ENCODE peak calls at places on chromosomes 3 and 15, in six cellular contexts. F is HTR-8/SVneo; A is fibroblast of lung; E is CD8-positive, alpha-beta T cell; N is AG09319; L is NCI-H1417. Y is an unnamed sample.

GRCh38 chr3:48587686-48588085 is 7.4 kb downstream of the COL7A1 start:
- DNase-seq in F (no peak), A (no peak), E (no peak), N (no peak), L (no peak), Y (no peak)

GRCh38 chr3:63387568-63387967 is 109.5 kb downstream of the SYNPR start:
- DNase-seq in F (no peak), A (peak; percentile 84), E (no peak), N (no peak), L (no peak), Y (no peak)

GRCh38 chr3:52649461-52650210 is 36.1 kb downstream of the PBRM1 start:
- DNase-seq in F (peak; percentile 19), A (peak; percentile 72), E (no peak), N (no peak), L (no peak), Y (peak; percentile 43)

GRCh38 chr15:68421798-68422402 is 10.1 kb downstream of the ITGA11 start:
- DNase-seq in F (no peak), A (peak; percentile 87), E (no peak), N (no peak), L (no peak), Y (no peak)

GRCh38 chr3:68996356-68996995 is 17.0 kb downstream of the EOGT start:
- DNase-seq in F (no peak), A (peak; percentile 78), E (no peak), N (no peak), L (no peak), Y (no peak)

GRCh38 chr3:120450261-120450913 is 405 bp downstream of the FSTL1 start:
- DNase-seq in F (no peak), A (no peak), E (no peak), N (no peak), L (peak; percentile 71), Y (peak; percentile 73)

GRCh38 chr15:42627485-42627884 is 52.1 kb downstream of the STARD9 start:
- DNase-seq in F (no peak), A (no peak), E (no peak), N (no peak), L (no peak), Y (no peak)

GRCh38 chr3:9897408-9898372 is 5.0 kb upstream of the IL17RE start:
- DNase-seq in F (no peak), A (peak; percentile 68), E (no peak), N (no peak), L (no peak), Y (no peak)

GRCh38 chr15:93210995-93211394 is 122.0 kb upstream of the RGMA start:
- DNase-seq in F (no peak), A (no peak), E (no peak), N (no peak), L (no peak), Y (no peak)

GRCh38 chr15:87129916-87130315 is 1050.2 kb downstream of the AGBL1 start:
- DNase-seq in F (no peak), A (peak; percentile 64), E (no peak), N (no peak), L (no peak), Y (no peak)

GRCh38 chr3:46632792-46633191 is 20.5 kb downstream of the FAM240A start:
- DNase-seq in F (no peak), A (no peak), E (no peak), N (no peak), L (no peak), Y (no peak)

GRCh38 chr3:48503406-48504050 is 446 bp downstream of the SHISA5 start:
- DNase-seq in F (no peak), A (peak; percentile 69), E (no peak), N (no peak), L (no peak), Y (peak; percentile 31)

GRCh38 chr3:127483902-127484591 is 106.5 kb downstream of the TPRA1 start:
- DNase-seq in F (no peak), A (no peak), E (peak; percentile 45), N (no peak), L (no peak), Y (no peak)

GRCh38 chr3:7328339-7328738 is 467.4 kb downstream of the GRM7 start:
- DNase-seq in F (no peak), A (no peak), E (no peak), N (no peak), L (no peak), Y (no peak)

GRCh38 chr3:148997623-148998022 is 6.3 kb downstream of the GYG1 start:
- DNase-seq in F (no peak), A (no peak), E (no peak), N (no peak), L (no peak), Y (no peak)

GRCh38 chr15:64892850-64893403 is 18.8 kb upstream of the ANKDD1A start:
- DNase-seq in F (no peak), A (no peak), E (no peak), N (no peak), L (no peak), Y (no peak)